ENCODE peak calls at places on chromosomes 5 and 9, in four cellular contexts. C is A549, U is transverse colon, T is tibial artery. E is an unnamed sample. For H3K4me1, the result is how much of the 10 kb centered on the place peaks cover.

GRCh38 chr5:32278403-32278802 is 34.3 kb downstream of the MTMR12 start:
- DNase-seq in C (no peak), U (no peak), T (no peak), E (no peak)

GRCh38 chr9:111648066-111648465 is 13.3 kb upstream of the GNG10 start:
- DNase-seq in C (no peak), T (no peak), U (no peak), E (no peak)

GRCh38 chr5:151298063-151298462 is 5.5 kb downstream of the SLC36A3 start:
- DNase-seq in U (no peak), C (peak), T (peak), E (no peak)

GRCh38 chr9:127899200-127899943 is at the start of gene ST6GALNAC6:
- DNase-seq in T (no peak), C (peak), U (peak), E (peak)

GRCh38 chr9:25994605-25995004 is 316.4 kb upstream of the TUSC1 start:
- DNase-seq in U (no peak), T (no peak), C (no peak), E (no peak)

GRCh38 chr5:156971848-156972525 is 9.0 kb upstream of the TIMD4 start:
- DNase-seq in C (no peak), T (no peak), U (no peak), E (no peak)

GRCh38 chr9:118961857-118962256 is 407.4 kb downstream of the BRINP1 start:
- DNase-seq in C (peak), T (no peak), U (no peak), E (no peak)

GRCh38 chr5:178339272-178339671 is 106.7 kb upstream of the PHYKPL start:
- DNase-seq in C (no peak), T (no peak), U (no peak), E (no peak)

GRCh38 chr5:43429706-43430105 is 17.5 kb upstream of the CCL28 start:
- DNase-seq in C (no peak), T (no peak), U (no peak), E (no peak)

GRCh38 chr5:141771031-141771430 is 89.0 kb upstream of the ARAP3 start:
- DNase-seq in C (no peak), T (no peak), U (no peak), E (no peak)

GRCh38 chr9:99050292-99050911 is 54.5 kb upstream of the TGFBR1 start:
- DNase-seq in U (no peak), T (no peak), C (peak), E (no peak)

DNA sequence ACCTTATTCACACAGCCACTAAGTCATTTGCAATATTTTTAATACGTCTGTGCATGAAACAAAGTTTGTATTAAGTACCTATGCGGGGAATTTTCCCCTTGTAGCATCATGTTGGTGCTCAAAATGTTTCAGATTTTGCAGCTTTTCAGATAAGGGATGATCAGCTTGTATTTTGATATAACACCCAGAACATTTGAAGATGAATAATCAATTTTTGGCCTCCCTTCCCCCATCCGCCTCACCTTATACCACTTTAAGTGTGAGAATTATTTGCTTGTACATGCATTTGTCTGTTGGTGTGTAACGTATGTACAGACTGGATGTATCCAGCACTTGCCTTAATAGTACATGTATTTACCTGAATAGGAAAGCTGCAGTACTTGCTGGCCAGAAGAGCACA is 1.7 kb downstream of the JAK2 start:
- DNase-seq in C (no peak), T (no peak), U (no peak), E (no peak)
- H3K4me3 ChIP-seq in C (no peak), T (peak), U (no peak), E (peak)

GRCh38 chr9:133122167-133122550 is 1.1 kb upstream of the RALGDS start:
- DNase-seq in U (no peak), C (no peak), T (no peak), E (no peak)
- H3K4me1 ChIP-seq in U (under half), C (under half), T (under half), E (half or more)

GRCh38 chr5:123035320-123035949 is 1.1 kb downstream of the PPIC start:
- DNase-seq in U (peak), C (peak), T (peak), E (peak)
- H3K27ac ChIP-seq in U (peak), C (peak), T (peak), E (peak)

DNA sequence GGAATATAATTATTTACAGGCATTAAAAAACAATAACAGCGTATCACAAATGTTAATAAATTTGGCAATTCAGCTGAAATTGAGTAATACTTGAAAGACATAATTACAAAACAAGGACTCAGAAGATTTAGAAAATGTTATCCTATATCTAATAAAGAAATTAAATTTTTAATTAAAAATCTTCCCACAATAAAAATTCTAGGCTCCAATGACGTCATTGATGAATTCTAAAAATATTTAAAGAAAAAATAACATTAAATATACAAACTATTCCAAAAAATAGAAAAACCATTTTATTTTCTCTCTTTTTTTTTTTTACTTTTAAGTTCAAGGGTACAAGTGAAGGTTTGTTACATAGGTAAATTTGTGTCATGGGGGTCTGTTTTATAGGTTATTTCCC is 161.5 kb downstream of the ADAMTS6 start:
- DNase-seq in T (no peak), U (no peak), C (no peak), E (no peak)
- H3K4me3 ChIP-seq in T (no peak), U (no peak), C (no peak), E (no peak)

GRCh38 chr5:116508835-116509234 is 65.8 kb downstream of the SEMA6A start:
- DNase-seq in U (no peak), C (no peak), T (no peak), E (no peak)

GRCh38 chr5:116507941-116508655 is 66.5 kb downstream of the SEMA6A start:
- DNase-seq in U (no peak), T (no peak), C (no peak), E (no peak)

GRCh38 chr5:116506448-116506847 is 68.2 kb downstream of the SEMA6A start:
- DNase-seq in T (no peak), U (no peak), C (no peak), E (no peak)

GRCh38 chr5:116504593-116504992 is 70.0 kb downstream of the SEMA6A start:
- DNase-seq in T (no peak), U (no peak), C (no peak), E (no peak)

DNA sequence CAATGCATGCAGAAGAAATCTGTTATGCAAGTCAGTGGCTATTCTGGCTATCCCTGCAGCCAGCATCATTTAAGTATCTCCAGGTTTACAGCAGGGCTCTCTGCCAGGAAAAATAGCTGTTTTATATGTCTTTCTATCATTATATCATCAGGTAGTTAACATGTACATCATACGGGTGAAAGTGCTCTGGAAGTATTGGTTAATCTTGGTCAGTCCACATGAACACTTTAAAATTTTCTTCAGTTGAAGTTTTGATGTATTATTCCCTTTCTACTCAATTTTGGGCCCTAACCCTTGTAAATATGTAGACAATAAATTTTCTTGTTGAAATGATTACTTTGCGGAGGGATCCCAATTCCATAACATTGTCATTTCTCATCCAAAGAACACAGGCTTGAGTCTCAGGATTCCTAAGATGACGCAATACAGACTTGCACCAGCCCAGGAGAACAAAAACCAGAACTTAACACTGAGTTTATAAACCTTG is 67.5 kb downstream of the SEMA6A start:
- DNase-seq in C (no peak), U (no peak), T (no peak), E (no peak)
- H3K4me1 ChIP-seq in C (under half), U (under half), T (under half), E (under half)